ENCODE peak calls at places on chromosome 2, in ten cellular contexts. I is CD8-positive, alpha-beta T cell; S is heart right ventricle; P is tibial nerve; H is right lobe of liver; E is colonic mucosa; B is neural progenitor cell; X is left lung; J is CD8-positive, alpha-beta memory T cell; U is left ventricle myocardium inferior. Z is an unnamed sample.
A peak's percentile ranks its signal among the peaks of the same experiment; 100 is the strongest.

GRCh38 chr2:3731829-3732228 is 28.5 kb downstream of the DCDC2C start:
- DNase-seq in I (no peak), S (no peak), P (no peak), H (no peak), E (no peak), B (no peak), X (no peak), J (no peak), U (no peak), Z (no peak)

GRCh38 chr2:181311841-181312240 is 145.3 kb upstream of the ITGA4 start:
- DNase-seq in I (peak; percentile 28), S (no peak), P (no peak), H (no peak), E (no peak), B (no peak), X (no peak), J (no peak), U (no peak), Z (no peak)

GRCh38 chr2:84946204-84947009 is 24.6 kb upstream of the KCMF1 start:
- DNase-seq in I (peak; percentile 68), S (no peak), P (no peak), H (no peak), E (peak; percentile 86), B (no peak), X (no peak), J (peak; percentile 44), U (no peak), Z (no peak)

GRCh38 chr2:34307636-34308035 is 708.5 kb upstream of the FAM98A start:
- DNase-seq in I (no peak), S (no peak), P (no peak), H (no peak), E (no peak), B (no peak), X (no peak), J (no peak), U (no peak), Z (no peak)

GRCh38 chr2:171210864-171211431 is 50.3 kb upstream of the TLK1 start:
- DNase-seq in I (peak; percentile 50), S (no peak), P (no peak), H (no peak), E (no peak), B (no peak), X (no peak), J (peak; percentile 36), U (no peak), Z (no peak)

GRCh38 chr2:205612661-205613060 is 69.6 kb upstream of the NRP2 start:
- DNase-seq in I (no peak), S (no peak), P (no peak), H (no peak), E (no peak), B (no peak), X (no peak), J (no peak), U (no peak), Z (no peak)

GRCh38 chr2:63983986-63984605 is 35.1 kb downstream of the VPS54 start:
- DNase-seq in I (no peak), S (no peak), P (no peak), H (no peak), E (no peak), B (no peak), X (no peak), J (no peak), U (no peak), Z (no peak)

GRCh38 chr2:187475499-187476248 is 27.6 kb upstream of the CALCRL start:
- DNase-seq in I (no peak), S (no peak), P (no peak), H (no peak), E (no peak), B (no peak), X (no peak), J (no peak), U (no peak), Z (no peak)

GRCh38 chr2:179177694-179178093 is 86.9 kb downstream of the SESTD1 start:
- DNase-seq in I (no peak), S (no peak), P (no peak), H (no peak), E (no peak), B (no peak), X (no peak), J (no peak), U (no peak), Z (no peak)

GRCh38 chr2:24917086-24917485 is 3.0 kb downstream of the ADCY3 start:
- DNase-seq in I (no peak), S (no peak), P (no peak), H (no peak), E (no peak), B (no peak), X (no peak), J (no peak), U (no peak), Z (peak; percentile 42)

GRCh38 chr2:46065152-46065551 is 232.1 kb upstream of the EPAS1 start:
- DNase-seq in I (no peak), S (no peak), P (no peak), H (no peak), E (no peak), B (no peak), X (no peak), J (no peak), U (no peak), Z (no peak)

GRCh38 chr2:32711908-32712307 is 84.1 kb downstream of the TTC27 start:
- DNase-seq in I (no peak), S (no peak), P (no peak), H (no peak), E (no peak), B (no peak), X (no peak), J (no peak), U (no peak), Z (no peak)

GRCh38 chr2:226423498-226423960 is 376.1 kb downstream of the IRS1 start:
- DNase-seq in I (no peak), S (no peak), P (peak; percentile 10), H (no peak), E (no peak), B (peak; percentile 9), X (peak; percentile 37), J (peak; percentile 22), U (no peak), Z (no peak)

GRCh38 chr2:172339431-172340010 is 87.9 kb upstream of the ITGA6 start:
- DNase-seq in I (peak; percentile 23), S (no peak), P (no peak), H (peak; percentile 56), E (peak; percentile 36), B (peak; percentile 6), X (no peak), J (no peak), U (no peak), Z (no peak)

GRCh38 chr2:39537150-39537549 is 100.1 kb upstream of the MAP4K3 start:
- DNase-seq in I (no peak), S (no peak), P (no peak), H (no peak), E (no peak), B (no peak), X (no peak), J (no peak), U (no peak), Z (no peak)

GRCh38 chr2:168392031-168392430 is 64.0 kb upstream of the CERS6 start:
- DNase-seq in I (no peak), S (no peak), P (no peak), H (no peak), E (no peak), B (no peak), X (no peak), J (no peak), U (no peak), Z (no peak)

GRCh38 chr2:85255813-85256581 is 71.8 kb downstream of the TGOLN2 start:
- DNase-seq in I (no peak), S (no peak), P (no peak), H (no peak), E (no peak), B (peak; percentile 98), X (no peak), J (no peak), U (no peak), Z (no peak)

GRCh38 chr2:720842-721241 is 43.6 kb upstream of the TMEM18 start:
- DNase-seq in I (no peak), S (no peak), P (no peak), H (no peak), E (no peak), B (no peak), X (no peak), J (no peak), U (no peak), Z (no peak)

GRCh38 chr2:727071-727470 is 49.9 kb upstream of the TMEM18 start:
- DNase-seq in I (no peak), S (no peak), P (no peak), H (no peak), E (no peak), B (no peak), X (no peak), J (no peak), U (no peak), Z (no peak)

GRCh38 chr2:725464-725863 is 48.3 kb upstream of the TMEM18 start:
- DNase-seq in I (no peak), S (no peak), P (no peak), H (no peak), E (no peak), B (no peak), X (no peak), J (no peak), U (no peak), Z (no peak)

GRCh38 chr2:726158-726557 is 49.0 kb upstream of the TMEM18 start:
- DNase-seq in I (no peak), S (no peak), P (no peak), H (no peak), E (no peak), B (no peak), X (no peak), J (no peak), U (no peak), Z (no peak)

GRCh38 chr2:723761-724160 is 46.6 kb upstream of the TMEM18 start:
- DNase-seq in I (no peak), S (no peak), P (no peak), H (no peak), E (no peak), B (no peak), X (no peak), J (no peak), U (no peak), Z (no peak)
- H3K27ac ChIP-seq in I (no peak overlapping the region), S (no peak overlapping the region), P (no peak overlapping the region), H (no peak overlapping the region), E (no peak overlapping the region), B (no peak overlapping the region), X (no peak overlapping the region), J (no peak overlapping the region), U (no peak overlapping the region), Z (no peak overlapping the region)

GRCh38 chr2:218855305-218856167 is 4.1 kb upstream of the WNT6 start:
- DNase-seq in I (no peak), S (no peak), P (no peak), H (no peak), E (no peak), B (peak; percentile 32), X (no peak), J (no peak), U (no peak), Z (no peak)
- H3K4me1 ChIP-seq in I (peaks cover 17% of the 10 kb centered on the region), S (peaks cover 6% of the 10 kb centered on the region), P (peaks cover 6% of the 10 kb centered on the region), H (no peaks in the 10 kb centered on the region), E (no peaks in the 10 kb centered on the region), B (peaks cover 23% of the 10 kb centered on the region), X (peaks cover 17% of the 10 kb centered on the region), J (peaks cover 16% of the 10 kb centered on the region), U (peaks cover 24% of the 10 kb centered on the region), Z (peaks cover 19% of the 10 kb centered on the region)

GRCh38 chr2:26948800-26949199 is 21.6 kb upstream of the MAPRE3 start:
- DNase-seq in I (no peak), S (no peak), P (no peak), H (no peak), E (no peak), B (no peak), X (no peak), J (no peak), U (no peak), Z (no peak)
- H3K27ac ChIP-seq in I (no peak overlapping the region), S (no peak overlapping the region), P (no peak overlapping the region), H (no peak overlapping the region), E (no peak overlapping the region), B (no peak overlapping the region), X (no peak overlapping the region), J (no peak overlapping the region), U (no peak overlapping the region), Z (no peak overlapping the region)

GRCh38 chr2:200828104-200828503 is 16.4 kb downstream of the BZW1 start:
- DNase-seq in I (no peak), S (no peak), P (no peak), H (no peak), E (no peak), B (no peak), X (no peak), J (no peak), U (no peak), Z (no peak)
- H3K4me1 ChIP-seq in I (no peaks in the 10 kb centered on the region), S (no peaks in the 10 kb centered on the region), P (no peaks in the 10 kb centered on the region), H (no peaks in the 10 kb centered on the region), E (no peaks in the 10 kb centered on the region), B (no peaks in the 10 kb centered on the region), X (no peaks in the 10 kb centered on the region), J (no peaks in the 10 kb centered on the region), U (peaks cover 10% of the 10 kb centered on the region), Z (no peaks in the 10 kb centered on the region)